ENCODE peak calls at places on chromosome 16, in five cellular contexts. One of them, this sample, is unnamed.

GRCh38 chr16:87178977-87179376 is 138.2 kb downstream of the C16orf95 start:
- DNase-seq in neural crest cell: no peak
- DNase-seq in effector memory CD8-positive, alpha-beta T cell: no peak
- DNase-seq in aorta: peak; percentile 89
- DNase-seq in HTR-8/SVneo: peak; percentile 86
- DNase-seq in this sample: no peak

GRCh38 chr16:85396879-85397871 is 215.9 kb upstream of the GSE1 start:
- DNase-seq in effector memory CD8-positive, alpha-beta T cell: no peak
- DNase-seq in neural crest cell: no peak
- DNase-seq in aorta: peak; percentile 74
- DNase-seq in HTR-8/SVneo: no peak
- DNase-seq in this sample: peak; percentile 25

GRCh38 chr16:67092227-67092626 is 17.5 kb upstream of the PHAF1 start:
- DNase-seq in aorta: no peak
- DNase-seq in neural crest cell: no peak
- DNase-seq in effector memory CD8-positive, alpha-beta T cell: no peak
- DNase-seq in HTR-8/SVneo: no peak
- DNase-seq in this sample: no peak

GRCh38 chr16:23855010-23855409 is 19.2 kb downstream of the PRKCB start:
- DNase-seq in neural crest cell: no peak
- DNase-seq in HTR-8/SVneo: no peak
- DNase-seq in effector memory CD8-positive, alpha-beta T cell: no peak
- DNase-seq in aorta: no peak
- DNase-seq in this sample: no peak

GRCh38 chr16:49929606-49930005 is 73.7 kb upstream of the ZNF423 start:
- DNase-seq in aorta: peak; percentile 46
- DNase-seq in neural crest cell: no peak
- DNase-seq in effector memory CD8-positive, alpha-beta T cell: no peak
- DNase-seq in HTR-8/SVneo: no peak
- DNase-seq in this sample: no peak

GRCh38 chr16:56107944-56108583 is 83.2 kb upstream of the GNAO1 start:
- DNase-seq in HTR-8/SVneo: no peak
- DNase-seq in aorta: no peak
- DNase-seq in neural crest cell: no peak
- DNase-seq in effector memory CD8-positive, alpha-beta T cell: no peak
- DNase-seq in this sample: no peak

GRCh38 chr16:82657786-82658185 is 31.0 kb downstream of the CDH13 start:
- DNase-seq in HTR-8/SVneo: no peak
- DNase-seq in aorta: no peak
- DNase-seq in neural crest cell: no peak
- DNase-seq in effector memory CD8-positive, alpha-beta T cell: no peak
- DNase-seq in this sample: no peak

GRCh38 chr16:48353565-48354163 is 31.5 kb downstream of the SIAH1 start:
- DNase-seq in effector memory CD8-positive, alpha-beta T cell: peak; percentile 64
- DNase-seq in HTR-8/SVneo: peak; percentile 71
- DNase-seq in aorta: no peak
- DNase-seq in neural crest cell: peak; percentile 44
- DNase-seq in this sample: peak; percentile 85

GRCh38 chr16:12675852-12676251 is 127.8 kb downstream of the CPPED1 start:
- DNase-seq in aorta: no peak
- DNase-seq in HTR-8/SVneo: peak; percentile 13
- DNase-seq in effector memory CD8-positive, alpha-beta T cell: no peak
- DNase-seq in neural crest cell: no peak
- DNase-seq in this sample: no peak

GRCh38 chr16:71758293-71758760 is 33.8 kb upstream of the PHLPP2 start:
- DNase-seq in effector memory CD8-positive, alpha-beta T cell: no peak
- DNase-seq in HTR-8/SVneo: no peak
- DNase-seq in neural crest cell: no peak
- DNase-seq in aorta: no peak
- DNase-seq in this sample: no peak

GRCh38 chr16:54936086-54936978 is 5.7 kb downstream of the IRX5 start:
- DNase-seq in effector memory CD8-positive, alpha-beta T cell: no peak
- DNase-seq in HTR-8/SVneo: no peak
- DNase-seq in aorta: no peak
- DNase-seq in neural crest cell: peak; percentile 42
- DNase-seq in this sample: no peak

GRCh38 chr16:50879873-50880695 is 138.2 kb downstream of the CYLD start:
- DNase-seq in neural crest cell: peak; percentile 36
- DNase-seq in HTR-8/SVneo: no peak
- DNase-seq in aorta: no peak
- DNase-seq in effector memory CD8-positive, alpha-beta T cell: no peak
- DNase-seq in this sample: no peak

GRCh38 chr16:4709481-4709880 is 16.1 kb downstream of the NUDT16L1 start:
- DNase-seq in effector memory CD8-positive, alpha-beta T cell: no peak
- DNase-seq in neural crest cell: no peak
- DNase-seq in aorta: no peak
- DNase-seq in HTR-8/SVneo: no peak
- DNase-seq in this sample: no peak

GRCh38 chr16:30003670-30004423 is 7.0 kb downstream of the DOC2A start:
- DNase-seq in neural crest cell: no peak
- DNase-seq in HTR-8/SVneo: no peak
- DNase-seq in aorta: peak; percentile 59
- DNase-seq in effector memory CD8-positive, alpha-beta T cell: no peak
- DNase-seq in this sample: no peak

GRCh38 chr16:88923926-88924833 is 52.8 kb downstream of the CBFA2T3 start:
- DNase-seq in effector memory CD8-positive, alpha-beta T cell: no peak
- DNase-seq in aorta: no peak
- DNase-seq in neural crest cell: no peak
- DNase-seq in HTR-8/SVneo: no peak
- DNase-seq in this sample: no peak

GRCh38 chr16:89574681-89575246 is 794 bp upstream of the CPNE7 start:
- DNase-seq in aorta: no peak
- DNase-seq in neural crest cell: peak; percentile 79
- DNase-seq in effector memory CD8-positive, alpha-beta T cell: peak; percentile 44
- DNase-seq in HTR-8/SVneo: peak; percentile 78
- DNase-seq in this sample: peak; percentile 80

GRCh38 chr16:20799599-20799998 is 6.7 kb downstream of the ERI2 start:
- DNase-seq in aorta: no peak
- DNase-seq in HTR-8/SVneo: no peak
- DNase-seq in neural crest cell: no peak
- DNase-seq in effector memory CD8-positive, alpha-beta T cell: no peak
- DNase-seq in this sample: no peak

GRCh38 chr16:35221482-35222185 is 1762.2 kb downstream of the TP53TG3F start:
- DNase-seq in aorta: no peak
- DNase-seq in neural crest cell: no peak
- DNase-seq in effector memory CD8-positive, alpha-beta T cell: no peak
- DNase-seq in HTR-8/SVneo: no peak
- DNase-seq in this sample: no peak

GRCh38 chr16:84117482-84117843 is 721 bp upstream of the MBTPS1 start:
- DNase-seq in aorta: no peak
- DNase-seq in HTR-8/SVneo: peak; percentile 36
- DNase-seq in neural crest cell: no peak
- DNase-seq in effector memory CD8-positive, alpha-beta T cell: no peak
- DNase-seq in this sample: peak; percentile 49

GRCh38 chr16:12262454-12263180 is 286.1 kb downstream of the SNX29 start:
- DNase-seq in effector memory CD8-positive, alpha-beta T cell: no peak
- DNase-seq in neural crest cell: no peak
- DNase-seq in HTR-8/SVneo: no peak
- DNase-seq in aorta: no peak
- DNase-seq in this sample: no peak

GRCh38 chr16:17749706-17750105 is 278.9 kb upstream of the XYLT1 start:
- DNase-seq in neural crest cell: no peak
- DNase-seq in effector memory CD8-positive, alpha-beta T cell: no peak
- DNase-seq in aorta: no peak
- DNase-seq in HTR-8/SVneo: no peak
- DNase-seq in this sample: no peak

GRCh38 chr16:22946433-22946832 is 132.5 kb downstream of the HS3ST2 start:
- DNase-seq in neural crest cell: no peak
- DNase-seq in aorta: no peak
- DNase-seq in effector memory CD8-positive, alpha-beta T cell: no peak
- DNase-seq in HTR-8/SVneo: no peak
- DNase-seq in this sample: no peak

GRCh38 chr16:1863681-1864460 is 8.1 kb downstream of the MEIOB start:
- DNase-seq in aorta: peak; percentile 16
- DNase-seq in HTR-8/SVneo: no peak
- DNase-seq in effector memory CD8-positive, alpha-beta T cell: no peak
- DNase-seq in neural crest cell: no peak
- DNase-seq in this sample: peak; percentile 8

GRCh38 chr16:64356267-64356666 is 765.6 kb downstream of the CDH11 start:
- DNase-seq in neural crest cell: no peak
- DNase-seq in HTR-8/SVneo: no peak
- DNase-seq in aorta: no peak
- DNase-seq in effector memory CD8-positive, alpha-beta T cell: no peak
- DNase-seq in this sample: no peak

GRCh38 chr16:85123891-85124635 is 11.8 kb upstream of the CIBAR2 start:
- DNase-seq in HTR-8/SVneo: no peak
- DNase-seq in neural crest cell: no peak
- DNase-seq in effector memory CD8-positive, alpha-beta T cell: no peak
- DNase-seq in aorta: peak; percentile 95
- DNase-seq in this sample: no peak

GRCh38 chr16:48184681-48185080 is 28.9 kb upstream of the ABCC12 start:
- DNase-seq in effector memory CD8-positive, alpha-beta T cell: no peak
- DNase-seq in aorta: no peak
- DNase-seq in HTR-8/SVneo: no peak
- DNase-seq in neural crest cell: no peak
- DNase-seq in this sample: no peak

GRCh38 chr16:70737377-70738082 is 51.7 kb upstream of the MTSS2 start:
- DNase-seq in neural crest cell: no peak
- DNase-seq in effector memory CD8-positive, alpha-beta T cell: peak; percentile 47
- DNase-seq in aorta: no peak
- DNase-seq in HTR-8/SVneo: no peak
- DNase-seq in this sample: peak; percentile 62

GRCh38 chr16:24717411-24717810 is 12.0 kb upstream of the TNRC6A start:
- DNase-seq in HTR-8/SVneo: no peak
- DNase-seq in aorta: no peak
- DNase-seq in neural crest cell: no peak
- DNase-seq in effector memory CD8-positive, alpha-beta T cell: no peak
- DNase-seq in this sample: no peak

GRCh38 chr16:14275934-14276333 is 204.8 kb downstream of the MRTFB start:
- DNase-seq in aorta: no peak
- DNase-seq in HTR-8/SVneo: no peak
- DNase-seq in effector memory CD8-positive, alpha-beta T cell: no peak
- DNase-seq in neural crest cell: no peak
- DNase-seq in this sample: no peak

GRCh38 chr16:1606774-1607173 is 5.1 kb downstream of the IFT140 start:
- DNase-seq in HTR-8/SVneo: no peak
- DNase-seq in aorta: no peak
- DNase-seq in neural crest cell: no peak
- DNase-seq in effector memory CD8-positive, alpha-beta T cell: no peak
- DNase-seq in this sample: no peak

GRCh38 chr16:67341250-67341649 is 14.6 kb downstream of the LRRC36 start:
- DNase-seq in aorta: no peak
- DNase-seq in HTR-8/SVneo: no peak
- DNase-seq in neural crest cell: no peak
- DNase-seq in effector memory CD8-positive, alpha-beta T cell: no peak
- DNase-seq in this sample: no peak

GRCh38 chr16:71894229-71894920 is 956 bp upstream of the IST1 start:
- DNase-seq in effector memory CD8-positive, alpha-beta T cell: peak; percentile 4
- DNase-seq in HTR-8/SVneo: peak; percentile 46
- DNase-seq in neural crest cell: peak; percentile 23
- DNase-seq in aorta: no peak
- DNase-seq in this sample: no peak

This sample was measured in germinal center.